ENCODE peak calls at places on chromosomes 5 and 9, in six cellular contexts. E, I, W, Q, P and K are unnamed samples.
A peak's percentile ranks its signal among the peaks of the same experiment; 100 is the strongest.

GRCh38 chr9:14769235-14769580 is 46.7 kb upstream of the CER1 start:
- DNase-seq in Q (peak; percentile 32), I (no peak), E (peak; percentile 42), W (no peak), P (no peak), K (no peak)

GRCh38 chr9:98074119-98074990 is 17.8 kb downstream of the NANS start:
- DNase-seq in P (peak; percentile 36), E (peak; percentile 48), W (peak; percentile 60), I (peak; percentile 56), Q (peak; percentile 44), K (peak; percentile 57)

GRCh38 chr9:137314561-137315560 is 12.8 kb upstream of the NRARP start:
- DNase-seq in Q (no peak), I (no peak), W (no peak), E (no peak), P (no peak), K (no peak)

GRCh38 chr9:22010881-22011625 is 1.9 kb upstream of the CDKN2B start:
- DNase-seq in Q (no peak), I (no peak), E (no peak), W (no peak), P (no peak), K (peak; percentile 79)

GRCh38 chr5:16135003-16135402 is 44.6 kb downstream of the MARCHF11 start:
- DNase-seq in P (no peak), E (no peak), W (no peak), Q (no peak), I (no peak), K (no peak)

GRCh38 chr5:59317023-59317771 is 576.3 kb downstream of the PDE4D start:
- DNase-seq in I (no peak), Q (no peak), W (no peak), P (no peak), E (no peak), K (no peak)

GRCh38 chr5:153965102-153965645 is 73.5 kb downstream of the FAM114A2 start:
- DNase-seq in Q (peak; percentile 18), W (no peak), P (peak; percentile 13), E (peak; percentile 75), I (no peak), K (no peak)

GRCh38 chr9:126411225-126411947 is 84.8 kb downstream of the MVB12B start:
- DNase-seq in I (no peak), E (no peak), W (no peak), Q (no peak), P (peak; percentile 55), K (no peak)

GRCh38 chr5:95728494-95729114 is 2.5 kb upstream of the RHOBTB3 start:
- DNase-seq in E (no peak), I (no peak), P (no peak), Q (no peak), W (no peak), K (no peak)

GRCh38 chr9:126028746-126029145 is 281.6 kb downstream of the PBX3 start:
- DNase-seq in E (no peak), I (no peak), P (no peak), Q (no peak), W (no peak), K (no peak)

GRCh38 chr9:12854218-12854617 is 79.4 kb downstream of the LURAP1L start:
- DNase-seq in E (no peak), Q (no peak), P (no peak), I (no peak), W (no peak), K (no peak)

GRCh38 chr9:68515304-68516017 is 25.2 kb downstream of the TMEM252 start:
- DNase-seq in E (no peak), I (no peak), Q (peak; percentile 58), W (no peak), P (no peak), K (no peak)

GRCh38 chr5:69341520-69342161 is 9.0 kb upstream of the CCDC125 start:
- DNase-seq in Q (no peak), W (no peak), P (no peak), I (no peak), E (no peak), K (no peak)

GRCh38 chr5:149761461-149761860 is 31.4 kb downstream of the PPARGC1B start:
- DNase-seq in I (no peak), E (no peak), Q (no peak), W (no peak), P (no peak), K (no peak)

GRCh38 chr9:15404171-15404570 is 18.5 kb upstream of the SNAPC3 start:
- DNase-seq in W (no peak), Q (no peak), I (no peak), P (no peak), E (no peak), K (no peak)

GRCh38 chr5:172643392-172643871 is 2.4 kb downstream of the NEURL1B start:
- DNase-seq in W (no peak), E (peak; percentile 20), Q (no peak), I (no peak), P (no peak), K (no peak)

GRCh38 chr9:114989600-114990410 is 59.4 kb upstream of the TNFSF8 start:
- DNase-seq in W (peak; percentile 9), I (peak; percentile 42), E (no peak), Q (no peak), P (peak; percentile 10), K (no peak)

GRCh38 chr9:136923881-136924280 is 20.7 kb downstream of the FBXW5 start:
- DNase-seq in W (no peak), Q (no peak), E (no peak), P (no peak), I (no peak), K (no peak)

GRCh38 chr9:79570449-79571308 is 1.1 kb upstream of the TLE4 start:
- DNase-seq in I (peak; percentile 21), E (no peak), Q (peak; percentile 38), W (peak; percentile 48), P (no peak), K (peak; percentile 49)

GRCh38 chr5:163838738-163839137 is 333.3 kb downstream of the MAT2B start:
- DNase-seq in I (no peak), Q (no peak), W (no peak), P (no peak), E (no peak), K (no peak)

GRCh38 chr9:6978591-6978990 is 220.8 kb downstream of the KDM4C start:
- DNase-seq in Q (no peak), P (no peak), E (no peak), I (no peak), W (no peak), K (no peak)

GRCh38 chr5:1785984-1786383 is 13.7 kb downstream of the MRPL36 start:
- DNase-seq in P (no peak), Q (no peak), I (no peak), W (no peak), E (no peak), K (no peak)

GRCh38 chr5:128146671-128147070 is 63.1 kb downstream of the SLC12A2 start:
- DNase-seq in Q (no peak), P (no peak), E (no peak), I (no peak), W (no peak), K (no peak)